ENCODE peak calls at places on chromosome 14, in five cellular contexts. P is cardiac muscle cell, W is IMR-90, S is ovary, X is Panc1. M is an unnamed sample.

GRCh38 chr14:56878766-56879165 is 68.5 kb upstream of the OTX2 start:
- DNase-seq in W (no peak), P (no peak), S (no peak), X (no peak), M (no peak)

GRCh38 chr14:64923015-64923414 is 8.8 kb downstream of the CHURC1 start:
- DNase-seq in P (no peak), W (no peak), S (no peak), X (no peak), M (no peak)

GRCh38 chr14:76672123-76672522 is 89.1 kb upstream of the VASH1 start:
- DNase-seq in W (no peak), P (no peak), S (no peak), X (no peak), M (no peak)

GRCh38 chr14:91897121-91897701 is 29.9 kb upstream of the TC2N start:
- DNase-seq in W (peak; percentile 68), S (no peak), P (no peak), X (no peak), M (no peak)

GRCh38 chr14:41817626-41818025 is 210.9 kb downstream of the LRFN5 start:
- DNase-seq in S (no peak), W (peak; percentile 22), P (no peak), X (no peak), M (no peak)

GRCh38 chr14:20350860-20351259 is 7.4 kb downstream of the PARP2 start:
- DNase-seq in P (no peak), X (no peak), W (peak; percentile 17), S (no peak), M (no peak)

GRCh38 chr14:37594916-37595808 is at the start of the genes FOXA1 and TTC6:
- DNase-seq in P (peak; percentile 48), S (no peak), W (peak; percentile 24), X (no peak), M (peak; percentile 30)

GRCh38 chr14:77123381-77124344 is 17.9 kb downstream of the ZDHHC22 start:
- DNase-seq in W (no peak), X (no peak), S (no peak), P (no peak), M (peak; percentile 53)

GRCh38 chr14:73295198-73295796 is 58.0 kb downstream of the PAPLN start:
- DNase-seq in P (peak; percentile 53), S (no peak), X (no peak), W (peak; percentile 31), M (no peak)

GRCh38 chr14:64628940-64629403 is 75.3 kb upstream of the PLEKHG3 start:
- DNase-seq in P (no peak), W (peak; percentile 98), S (no peak), X (peak; percentile 15), M (no peak)

GRCh38 chr14:34463598-34463961 is 1.5 kb upstream of the SPTSSA start:
- DNase-seq in P (no peak), S (no peak), W (no peak), X (no peak), M (no peak)

GRCh38 chr14:52911904-52912303 is 38.9 kb downstream of the FERMT2 start:
- DNase-seq in P (no peak), W (no peak), X (no peak), S (no peak), M (no peak)

GRCh38 chr14:69708586-69709169 is 58.3 kb upstream of the SRSF5 start:
- DNase-seq in P (peak; percentile 30), S (no peak), X (no peak), W (no peak), M (peak; percentile 90)

GRCh38 chr14:93977790-93978581 is 1.6 kb upstream of the ASB2 start:
- DNase-seq in X (no peak), W (no peak), P (no peak), S (no peak), M (no peak)

GRCh38 chr14:93538411-93538810 is 107.7 kb downstream of the UNC79 start:
- DNase-seq in S (no peak), W (peak; percentile 2), X (no peak), P (peak; percentile 5), M (peak; percentile 59)

DNA sequence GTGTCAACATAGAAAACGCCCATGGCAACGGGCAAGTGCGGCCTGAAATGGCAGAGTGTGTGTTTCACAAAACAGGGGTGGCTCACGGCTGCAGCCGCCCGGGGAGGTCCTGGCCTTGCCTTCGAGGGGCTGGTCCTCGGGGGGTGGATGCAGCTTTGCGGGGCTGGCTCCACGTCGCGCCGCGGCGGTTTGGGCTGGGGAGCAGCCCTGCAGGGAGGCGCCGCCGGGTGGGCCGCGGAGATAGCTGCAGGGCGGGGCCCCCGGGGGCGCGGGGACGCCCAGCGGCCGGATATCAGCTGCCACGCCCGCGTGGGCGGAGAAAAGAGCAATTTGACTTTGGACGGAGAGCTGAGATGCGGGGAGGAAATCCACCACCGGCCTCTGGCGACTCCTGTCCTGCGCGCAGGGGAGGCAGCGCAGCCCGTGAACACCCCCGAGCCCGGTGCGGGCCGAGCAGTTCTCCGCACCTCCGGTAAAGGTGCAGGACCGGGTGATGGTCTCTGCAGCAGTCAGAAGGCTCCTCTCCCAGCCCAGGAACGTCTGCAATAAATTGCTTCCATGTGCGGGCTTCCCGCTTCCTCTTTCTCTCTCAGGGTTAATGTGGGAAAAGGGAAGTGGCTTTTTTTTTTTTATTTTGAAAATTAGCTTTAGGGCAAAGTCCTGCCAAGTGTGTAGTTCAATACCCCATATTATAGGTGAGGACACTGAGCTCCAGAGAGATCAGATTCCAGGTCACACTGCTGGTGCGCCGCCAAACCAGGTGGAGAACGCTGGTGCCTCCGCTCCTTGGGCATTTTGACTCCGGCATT is 110.5 kb downstream of the ARF6 start:
- DNase-seq in X (no peak), W (peak; percentile 35), S (peak; percentile 77), P (peak; percentile 45), M (peak; percentile 73)
- TF ChIP-seq CTCF in X (no peak), W (peak; percentile 8), S (peak; percentile 6), P (no peak), M (peak; percentile 7)

DNA sequence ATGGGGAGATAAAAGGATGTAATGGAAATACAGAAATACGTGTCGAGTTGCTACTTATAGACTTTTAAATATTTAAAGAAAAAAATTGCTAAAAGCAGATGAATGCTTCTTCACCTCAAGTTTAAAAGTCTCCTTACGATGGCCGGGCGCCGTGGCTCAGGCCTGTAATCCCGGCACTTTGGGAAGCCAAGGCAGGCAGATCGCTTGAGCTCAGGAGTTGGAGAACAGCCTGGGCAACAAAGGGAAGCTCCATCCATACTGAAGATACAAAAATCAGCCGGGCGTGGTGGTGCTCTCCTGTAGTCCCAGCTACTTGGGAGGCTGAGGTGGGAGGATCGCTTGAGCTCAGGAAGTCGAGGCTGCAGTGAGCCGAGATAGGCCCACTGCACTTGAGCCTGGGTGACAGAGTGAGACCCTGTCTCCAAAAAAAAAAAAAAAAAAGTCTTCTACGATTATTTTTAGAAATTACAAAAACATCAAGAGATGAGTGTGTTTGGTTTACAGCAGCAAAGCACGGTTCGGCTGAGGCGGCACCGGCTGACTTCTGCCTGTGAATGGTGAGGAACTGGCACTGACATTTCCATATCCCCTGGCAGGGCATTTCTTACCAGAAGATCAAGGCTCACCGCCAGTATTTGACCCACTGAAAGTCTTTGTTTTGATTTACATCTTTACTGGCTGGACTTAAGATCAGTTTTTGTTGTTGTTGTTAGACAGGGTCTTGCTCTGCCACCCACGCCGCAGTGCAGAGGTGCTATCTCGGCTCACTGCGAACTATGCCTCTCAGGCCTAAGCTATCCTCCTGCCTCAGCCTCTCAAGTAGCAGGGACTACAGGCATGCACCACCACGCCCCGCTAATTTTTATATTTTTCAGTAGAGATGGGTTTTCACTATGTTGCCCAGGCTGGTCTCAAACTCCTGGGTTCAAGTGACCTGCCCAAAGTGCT is 3.9 kb upstream of the MTA1 start:
- DNase-seq in S (peak; percentile 26), P (no peak), W (no peak), X (no peak), M (no peak)
- H3K4me3 ChIP-seq in S (peak overlapping the region; percentile 42), P (peak overlapping the region; percentile 79), W (peak overlapping the region; percentile 61), X (peak overlapping the region; percentile 29), M (peak overlapping the region; percentile 42)

DNA sequence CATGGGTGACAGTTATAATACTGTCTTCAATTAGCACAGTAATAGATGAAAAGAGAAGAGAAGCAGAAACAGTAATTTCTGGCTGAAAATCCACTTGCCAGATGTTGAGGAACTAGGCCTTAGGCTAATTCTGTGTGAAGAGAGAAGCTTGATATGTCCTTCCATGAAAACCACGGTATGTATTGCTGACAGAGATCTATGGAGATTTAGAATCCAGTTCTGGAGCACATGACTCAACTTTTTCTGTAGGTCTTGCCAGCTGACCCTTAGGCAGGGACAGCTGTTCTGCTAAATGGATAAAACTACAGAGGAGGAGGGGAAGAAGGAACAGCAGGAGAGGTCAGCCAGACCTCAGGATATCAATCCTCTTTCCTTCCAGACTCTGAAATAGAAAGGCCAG is 211.5 kb downstream of the PRKD1 start:
- DNase-seq in W (peak; percentile 54), P (no peak), S (no peak), X (no peak), M (no peak)
- H3K27ac ChIP-seq in W (no peak overlapping the region), P (peak overlapping the region; percentile 32), S (no peak overlapping the region), X (no peak overlapping the region), M (no peak overlapping the region)

GRCh38 chr14:71863049-71863448 is 69.2 kb upstream of the RGS6 start:
- DNase-seq in P (no peak), S (no peak), X (no peak), W (no peak), M (no peak)
- TF ChIP-seq CTCF in P (no peak), S (no peak), X (no peak), W (peak; percentile 12), M (no peak)

GRCh38 chr14:96203635-96204034 is 1.0 kb upstream of the BDKRB2 start:
- DNase-seq in P (no peak), S (no peak), X (no peak), W (peak; percentile 60), M (no peak)

GRCh38 chr14:96205059-96205993 is 687 bp downstream of the BDKRB2 start:
- DNase-seq in P (no peak), S (no peak), X (no peak), W (no peak), M (no peak)

GRCh38 chr14:96203116-96203515 is 1.5 kb upstream of the BDKRB2 start:
- DNase-seq in X (no peak), S (no peak), W (no peak), P (no peak), M (no peak)

GRCh38 chr14:96205994-96206392 is 1.4 kb downstream of the BDKRB2 start:
- DNase-seq in S (no peak), X (no peak), P (no peak), W (no peak), M (no peak)

GRCh38 chr14:96204151-96205058 is at the start of gene BDKRB2:
- DNase-seq in W (peak; percentile 92), P (peak; percentile 76), X (no peak), S (peak; percentile 57), M (peak; percentile 78)
- H3K4me3 ChIP-seq in W (peak within 1 kb of the TSS; percentile 88), P (peak within 1 kb of the TSS; percentile 20), X (peak within 1 kb of the TSS; percentile 43), S (peak within 1 kb of the TSS; percentile 38), M (peak within 1 kb of the TSS; percentile 28)